ENCODE peak calls at places on chromosomes 4 and X, in four cellular contexts. W is thyroid gland; P is PC-3; Z is CD8-positive, alpha-beta T cell. B is an unnamed sample.
A peak's percentile ranks its signal among the peaks of the same experiment; 100 is the strongest.

GRCh38 chr4:128249787-128250668 is 37.6 kb downstream of the PGRMC2 start:
- DNase-seq in W (no peak), P (peak; percentile 22), Z (no peak), B (no peak)

GRCh38 chr4:101349346-101350064 is 2.2 kb upstream of the PPP3CA start:
- DNase-seq in W (peak; percentile 88), P (peak; percentile 71), Z (no peak), B (peak; percentile 81)

GRCh38 chr4:184424993-184425758 is 49.2 kb downstream of the IRF2 start:
- DNase-seq in W (peak; percentile 86), P (no peak), Z (no peak), B (peak; percentile 75)

GRCh38 chrX:57286507-57287251 is at the start of gene FAAH2:
- DNase-seq in W (peak; percentile 77), P (peak; percentile 87), Z (peak; percentile 18), B (no peak)

GRCh38 chr4:10180927-10181744 is 64.5 kb upstream of the WDR1 start:
- DNase-seq in W (no peak), P (no peak), Z (no peak), B (no peak)

GRCh38 chr4:102774254-102774653 is 13.5 kb upstream of the MANBA start:
- DNase-seq in W (no peak), P (no peak), Z (no peak), B (no peak)

GRCh38 chr4:180513076-180513475 is 1730.1 kb upstream of the TENM3 start:
- DNase-seq in W (no peak), P (no peak), Z (no peak), B (no peak)

GRCh38 chr4:155666701-155667537 is at the start of gene GUCY1A1:
- DNase-seq in W (peak; percentile 50), P (peak; percentile 51), Z (no peak), B (peak; percentile 19)

GRCh38 chrX:2690856-2691542 is at the start of gene CD99:
- DNase-seq in W (peak; percentile 93), P (peak; percentile 77), Z (peak; percentile 83), B (peak; percentile 84)

GRCh38 chr4:16794816-16795445 is 103.5 kb downstream of the LDB2 start:
- DNase-seq in W (peak; percentile 56), P (peak; percentile 45), Z (no peak), B (peak; percentile 60)

GRCh38 chr4:8319061-8319460 is 49.5 kb downstream of the HTRA3 start:
- DNase-seq in W (no peak), P (no peak), Z (no peak), B (no peak)

GRCh38 chr4:48005781-48006180 is 10.7 kb downstream of the CNGA1 start:
- DNase-seq in W (no peak), P (no peak), Z (no peak), B (no peak)

GRCh38 chr4:16544251-16544721 is 318.0 kb upstream of the TAPT1 start:
- DNase-seq in W (no peak), P (no peak), Z (no peak), B (peak; percentile 37)

GRCh38 chr4:7340553-7341433 is 93.9 kb downstream of the PSAPL1 start:
- DNase-seq in W (no peak), P (no peak), Z (no peak), B (no peak)

GRCh38 chr4:176259330-176260090 is 9.5 kb downstream of the ASB5 start:
- DNase-seq in W (no peak), P (peak; percentile 56), Z (no peak), B (no peak)

GRCh38 chr4:88275949-88276515 is 8.3 kb downstream of the PPM1K start:
- DNase-seq in W (no peak), P (peak; percentile 11), Z (no peak), B (no peak)

GRCh38 chr4:24470681-24471622 is 113.4 kb downstream of the DHX15 start:
- DNase-seq in W (peak; percentile 60), P (peak; percentile 7), Z (no peak), B (peak; percentile 3)

GRCh38 chr4:107034982-107035710 is 967 bp downstream of the DKK2 start:
- DNase-seq in W (peak; percentile 1), P (no peak), Z (no peak), B (no peak)

GRCh38 chr4:161573836-161574235 is 590.0 kb downstream of the FSTL5 start:
- DNase-seq in W (no peak), P (peak; percentile 5), Z (no peak), B (no peak)

GRCh38 chr4:181569553-181569952 is 673.6 kb upstream of the TENM3 start:
- DNase-seq in W (no peak), P (peak; percentile 15), Z (no peak), B (no peak)

GRCh38 chr4:89640620-89641366 is 196.2 kb downstream of the SNCA start:
- DNase-seq in W (peak; percentile 46), P (peak; percentile 10), Z (no peak), B (peak; percentile 35)

GRCh38 chr4:158201310-158201709 is 9.0 kb upstream of the TMEM144 start:
- DNase-seq in W (no peak), P (no peak), Z (no peak), B (no peak)

GRCh38 chrX:17848545-17849265 is 12.4 kb downstream of the RAI2 start:
- DNase-seq in W (no peak), P (no peak), Z (no peak), B (no peak)

GRCh38 chrX:65671286-65671685 is 3.8 kb downstream of the MSN start:
- DNase-seq in W (peak; percentile 61), P (no peak), Z (no peak), B (no peak)

GRCh38 chrX:65673857-65674350 is 6.5 kb downstream of the MSN start:
- DNase-seq in W (no peak), P (no peak), Z (no peak), B (no peak)

GRCh38 chrX:65668362-65669310 is 1.2 kb downstream of the MSN start:
- DNase-seq in W (peak; percentile 76), P (peak; percentile 87), Z (peak; percentile 8), B (peak; percentile 47)

GRCh38 chrX:65674351-65674893 is 7.0 kb downstream of the MSN start:
- DNase-seq in W (no peak), P (no peak), Z (no peak), B (peak; percentile 23)

DNA sequence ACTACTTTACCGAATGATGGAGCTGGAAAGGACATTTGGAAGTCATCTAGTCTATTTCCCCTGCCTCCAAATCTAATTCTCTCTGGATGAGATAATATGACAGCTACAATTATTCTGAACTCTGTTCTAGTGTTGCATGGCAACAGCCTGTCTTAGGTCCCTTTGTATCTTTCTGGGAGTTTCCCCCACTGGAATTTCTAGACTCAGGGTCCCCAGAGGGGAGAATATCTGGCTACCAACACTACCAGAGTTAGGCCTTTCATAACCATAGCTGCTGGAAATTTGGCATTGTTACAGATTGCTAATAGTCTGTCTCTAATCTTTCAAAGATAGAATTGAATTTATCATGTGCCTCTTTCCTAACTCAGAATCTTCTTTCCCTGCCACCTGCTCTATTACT is 4.5 kb downstream of the MSN start:
- DNase-seq in W (no peak), P (no peak), Z (no peak), B (no peak)
- H3K27ac ChIP-seq in W (peak overlapping the region; percentile 95), P (no peak overlapping the region), Z (no peak overlapping the region), B (peak overlapping the region; percentile 84)

GRCh38 chr4:43337707-43338106 is 445.2 kb downstream of the GRXCR1 start:
- DNase-seq in W (no peak), P (peak; percentile 57), Z (no peak), B (no peak)
- H3K27ac ChIP-seq in W (no peak overlapping the region), P (peak overlapping the region; percentile 57), Z (no peak overlapping the region), B (no peak overlapping the region)

DNA sequence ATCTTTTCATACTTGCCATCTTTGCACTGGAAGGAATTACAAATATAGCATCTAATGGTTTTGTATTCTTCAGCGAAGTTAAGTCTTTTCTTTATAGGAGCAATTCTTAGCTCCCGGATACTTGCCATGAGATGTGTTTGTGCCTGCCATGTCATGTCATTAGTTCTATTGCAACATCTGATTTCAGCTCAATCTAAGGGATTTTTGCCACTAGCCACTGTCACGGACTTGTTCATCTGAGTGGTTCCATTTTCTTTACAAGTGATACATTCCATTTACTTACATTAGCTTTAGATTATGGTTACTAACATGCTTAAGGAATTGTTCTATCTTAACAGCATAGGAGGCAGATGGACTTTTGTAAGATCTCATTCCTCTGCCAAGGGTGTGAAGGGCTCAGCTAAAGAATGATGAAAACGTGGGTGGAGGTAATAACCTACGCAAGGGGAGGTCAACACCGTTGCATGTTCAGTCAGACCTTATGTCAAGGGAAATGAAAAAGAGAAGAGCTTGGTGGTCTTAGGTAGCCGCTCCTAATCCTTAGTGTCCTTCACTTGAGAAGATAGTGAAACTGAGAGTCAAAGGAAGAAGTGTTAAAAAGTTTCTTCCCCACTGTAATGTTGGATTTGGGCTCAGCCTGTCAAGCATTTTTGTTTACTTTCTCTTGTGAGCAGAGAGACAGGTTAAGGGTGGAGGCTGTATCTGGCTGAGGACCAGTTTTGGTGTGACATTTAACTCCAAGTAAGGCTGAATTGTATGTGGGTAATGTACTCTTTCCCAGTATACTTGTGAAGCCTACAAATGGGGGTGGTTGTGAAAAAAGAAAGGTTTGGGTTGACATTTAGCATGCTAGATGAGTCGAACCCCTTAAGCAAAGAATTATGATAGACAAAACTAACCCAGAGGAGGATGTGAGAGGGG is 3.6 kb upstream of the KLHL2 start:
- DNase-seq in W (no peak), P (peak; percentile 46), Z (no peak), B (no peak)
- H3K27ac ChIP-seq in W (no peak overlapping the region), P (peak overlapping the region; percentile 92), Z (no peak overlapping the region), B (no peak overlapping the region)

DNA sequence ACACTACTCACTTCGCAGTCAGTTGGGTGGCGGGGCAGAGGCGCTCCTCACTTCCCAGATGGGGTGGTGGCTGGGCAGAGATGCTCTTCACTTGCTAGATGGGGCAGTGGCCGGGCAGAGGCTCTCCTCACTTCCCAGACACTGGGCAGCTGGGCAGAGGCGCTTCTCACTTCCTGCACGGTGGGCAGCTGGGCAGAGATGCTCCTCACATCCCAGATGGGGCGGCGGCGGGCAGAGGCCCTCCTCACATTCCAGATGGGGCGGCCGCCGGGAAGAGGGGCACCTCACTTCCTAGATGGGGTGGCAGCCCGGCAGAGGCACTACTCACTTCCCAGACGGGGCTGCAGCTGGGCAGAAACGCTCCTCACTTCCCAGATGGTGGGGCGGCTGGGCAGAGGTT is 199.8 kb downstream of the RTL9 start:
- DNase-seq in W (no peak), P (no peak), Z (no peak), B (no peak)
- H3K27ac ChIP-seq in W (no peak overlapping the region), P (no peak overlapping the region), Z (no peak overlapping the region), B (no peak overlapping the region)

GRCh38 chr4:112908511-112908910 is 140.9 kb upstream of the ANK2 start:
- DNase-seq in W (no peak), P (peak; percentile 3), Z (no peak), B (no peak)

GRCh38 chr4:112905728-112906127 is 143.7 kb upstream of the ANK2 start:
- DNase-seq in W (no peak), P (no peak), Z (no peak), B (no peak)

DNA sequence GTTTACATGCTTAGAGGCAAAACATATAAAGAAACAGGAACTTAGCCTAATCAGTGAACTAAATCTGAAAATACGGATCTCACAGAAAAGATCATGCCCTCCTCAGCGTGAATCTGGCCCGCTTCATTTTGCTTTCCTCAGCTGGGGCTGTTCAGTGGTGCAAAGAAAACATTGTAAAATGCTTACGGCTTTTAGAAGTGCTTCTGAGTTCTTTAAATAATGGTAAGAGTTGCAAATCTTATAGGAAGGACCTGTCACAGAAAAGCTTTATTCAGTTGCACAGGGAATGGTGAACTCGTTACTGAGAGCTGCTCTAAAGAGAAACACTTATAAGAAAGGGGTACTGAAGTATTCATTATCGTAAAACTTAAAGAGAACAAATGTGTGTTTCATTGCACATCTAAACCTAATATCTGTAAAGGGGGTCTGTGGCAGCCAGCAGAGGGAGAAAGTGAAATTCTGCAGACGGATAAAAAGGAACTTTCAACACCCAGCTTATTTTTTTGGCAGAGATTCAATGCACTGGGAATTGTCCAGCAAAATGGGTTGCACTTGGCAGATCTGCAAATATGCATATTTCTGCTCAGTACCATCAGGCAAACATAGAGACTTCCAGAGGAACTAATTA is 139.2 kb upstream of the ANK2 start:
- DNase-seq in W (peak; percentile 12), P (peak; percentile 9), Z (no peak), B (no peak)
- H3K27ac ChIP-seq in W (no peak overlapping the region), P (no peak overlapping the region), Z (no peak overlapping the region), B (no peak overlapping the region)